ENCODE peak calls at places on chromosomes 2 and 18, in seven cellular contexts. U is pancreas, L is spleen, X is neuronal stem cell, K is brain microvascular endothelial cell, N is heart left ventricle, T is aorta. D is an unnamed sample.

GRCh38 chr18:46169464-46169941 is 65.3 kb downstream of the HAUS1 start:
- DNase-seq in L (no peak), X (no peak), K (peak), N (no peak), T (no peak), U (no peak), D (no peak)

GRCh38 chr18:24924066-24924716 is 427.8 kb downstream of the ZNF521 start:
- DNase-seq in T (no peak), N (no peak), X (no peak), U (no peak), K (no peak), L (no peak), D (no peak)

GRCh38 chr2:66198873-66199272 is 236.1 kb upstream of the MEIS1 start:
- DNase-seq in T (no peak), K (no peak), L (no peak), X (no peak), N (no peak), U (no peak), D (no peak)

GRCh38 chr2:69253033-69253535 is 133.9 kb downstream of the GFPT1 start:
- DNase-seq in K (no peak), N (no peak), L (no peak), U (no peak), T (no peak), X (no peak), D (no peak)

GRCh38 chr2:84273406-84273805 is 185.7 kb downstream of the SUCLG1 start:
- DNase-seq in U (no peak), L (no peak), K (no peak), T (no peak), X (no peak), N (no peak), D (no peak)

GRCh38 chr2:237097911-237098702 is 12.4 kb downstream of the COPS8 start:
- DNase-seq in X (no peak), L (no peak), U (no peak), N (no peak), T (no peak), K (peak), D (peak)

GRCh38 chr2:44707945-44708645 is 233.4 kb upstream of the SIX3 start:
- DNase-seq in T (no peak), N (no peak), U (no peak), K (no peak), L (no peak), X (no peak), D (no peak)

GRCh38 chr2:171160630-171161424 is at the start of gene TLK1:
- DNase-seq in L (peak), X (peak), U (peak), K (peak), N (peak), T (peak), D (peak)

GRCh38 chr2:73290049-73290839 is 3.1 kb downstream of the EGR4 start:
- DNase-seq in T (no peak), L (no peak), N (no peak), X (no peak), U (no peak), K (peak), D (no peak)

GRCh38 chr2:10368491-10369231 is 66.0 kb downstream of the HPCAL1 start:
- DNase-seq in N (no peak), K (no peak), U (peak), X (no peak), L (no peak), T (no peak), D (no peak)

GRCh38 chr2:234686088-234686890 is 189.4 kb upstream of the ARL4C start:
- DNase-seq in N (no peak), L (no peak), U (no peak), T (no peak), X (peak), K (no peak), D (no peak)

GRCh38 chr2:222494104-222494739 is 69.9 kb downstream of the SGPP2 start:
- DNase-seq in T (no peak), L (no peak), X (no peak), K (no peak), N (peak), U (no peak), D (no peak)

GRCh38 chr2:211138551-211138950 is 582.2 kb downstream of the CPS1 start:
- DNase-seq in L (peak), T (no peak), K (no peak), X (no peak), N (no peak), U (no peak), D (no peak)

GRCh38 chr2:85143463-85144082 is 10.4 kb downstream of the TCF7L1 start:
- DNase-seq in T (no peak), U (peak), N (no peak), X (no peak), K (no peak), L (no peak), D (no peak)

GRCh38 chr2:179263460-179264237 is 983 bp downstream of the SESTD1 start:
- DNase-seq in L (peak), N (peak), K (peak), T (peak), U (peak), X (peak), D (peak)

GRCh38 chr2:234712421-234712935 is 215.6 kb upstream of the ARL4C start:
- DNase-seq in L (no peak), N (no peak), K (no peak), U (no peak), T (no peak), X (no peak), D (no peak)

GRCh38 chr2:233094614-233095013 is 34.5 kb downstream of the INPP5D start:
- DNase-seq in N (no peak), L (no peak), T (peak), K (no peak), X (no peak), U (no peak), D (no peak)

GRCh38 chr2:240149943-240150784 is 9.7 kb upstream of the OTOS start:
- DNase-seq in U (peak), L (no peak), X (peak), N (peak), K (peak), T (no peak), D (no peak)

GRCh38 chr2:234249873-234250272 is 199.4 kb downstream of the SPP2 start:
- DNase-seq in N (no peak), K (peak), U (no peak), L (no peak), T (no peak), X (no peak), D (no peak)

GRCh38 chr2:105919191-105919811 is 174.6 kb downstream of the NCK2 start:
- DNase-seq in L (no peak), T (peak), X (no peak), N (peak), U (peak), K (no peak), D (no peak)

GRCh38 chr2:96511851-96512250 is 6.7 kb upstream of the NEURL3 start:
- DNase-seq in N (no peak), X (no peak), K (no peak), L (no peak), U (no peak), T (no peak), D (no peak)

GRCh38 chr2:230067990-230068657 is 600 bp downstream of the SLC16A14 start:
- DNase-seq in L (peak), K (peak), U (peak), X (peak), N (peak), T (peak), D (no peak)

GRCh38 chr2:135997380-135997779 is 12.0 kb upstream of the DARS1 start:
- DNase-seq in L (peak), K (no peak), X (peak), N (peak), U (no peak), T (no peak), D (no peak)

GRCh38 chr2:45233301-45233700 is 224.0 kb upstream of the SIX2 start:
- DNase-seq in K (no peak), U (no peak), T (no peak), X (no peak), N (no peak), L (no peak), D (no peak)

GRCh38 chr2:160279813-160280465 is 79.9 kb upstream of the ITGB6 start:
- DNase-seq in X (no peak), N (no peak), L (no peak), K (peak), U (no peak), T (no peak), D (no peak)

GRCh38 chr2:53970095-53970897 is 497 bp downstream of the PSME4 start:
- DNase-seq in N (peak), K (peak), L (no peak), X (peak), T (peak), U (peak), D (peak)

GRCh38 chr2:151953467-151953866 is 125.2 kb upstream of the ARL5A start:
- DNase-seq in L (no peak), X (no peak), K (no peak), T (no peak), N (no peak), U (no peak), D (no peak)

GRCh38 chr2:109637749-109638570 is 23.8 kb downstream of the SOWAHC start:
- DNase-seq in U (no peak), T (no peak), N (no peak), L (no peak), K (peak), X (no peak), D (no peak)

GRCh38 chr2:187851955-187852624 is 297.9 kb upstream of the TFPI start:
- DNase-seq in K (no peak), T (no peak), N (no peak), L (peak), X (no peak), U (no peak), D (no peak)

GRCh38 chr2:237306083-237306786 is 107.7 kb downstream of the COL6A3 start:
- DNase-seq in K (peak), L (no peak), T (no peak), N (no peak), U (no peak), X (no peak), D (no peak)

GRCh38 chr2:138267161-138267901 is 234.2 kb upstream of the SPOPL start:
- DNase-seq in L (no peak), X (no peak), N (no peak), U (no peak), T (no peak), K (peak), D (no peak)

GRCh38 chr18:32460046-32460785 is 10.5 kb downstream of the GAREM1 start:
- DNase-seq in N (no peak), L (no peak), T (no peak), U (no peak), K (no peak), X (no peak), D (no peak)

GRCh38 chr2:184830531-184830930 is 232.2 kb downstream of the ZNF804A start:
- DNase-seq in N (no peak), X (no peak), L (no peak), U (no peak), T (no peak), K (no peak), D (no peak)

GRCh38 chr2:30446602-30447148 is 371 bp upstream of the LCLAT1 start:
- DNase-seq in T (no peak), N (no peak), L (no peak), X (no peak), U (no peak), K (no peak), D (no peak)

GRCh38 chr2:167990062-167990461 is 257.3 kb downstream of the STK39 start:
- DNase-seq in K (no peak), L (no peak), N (no peak), T (no peak), U (no peak), X (no peak), D (no peak)

DNA sequence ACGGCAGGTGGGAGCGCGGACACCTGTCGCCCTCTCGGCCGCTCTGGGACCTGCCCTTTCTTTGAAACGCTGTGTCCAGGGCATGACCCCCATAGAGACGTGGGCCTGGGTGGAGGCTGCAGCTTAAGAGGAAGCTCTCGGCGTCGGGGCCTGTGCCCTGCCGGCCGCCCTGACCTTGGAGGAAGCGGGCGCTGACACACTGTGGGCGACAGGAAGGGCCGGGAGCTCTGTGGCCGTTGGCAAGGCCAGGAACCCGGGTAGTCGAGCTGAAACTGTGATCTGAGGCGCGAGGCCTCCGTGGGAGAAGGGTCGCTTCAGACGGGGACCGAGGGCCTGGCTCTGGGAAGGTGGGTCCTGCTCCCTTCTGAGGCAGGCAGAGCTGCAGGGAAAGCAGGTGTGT is 28.2 kb downstream of the KCNG2 start:
- DNase-seq in T (no peak), N (peak), U (no peak), X (no peak), K (no peak), L (peak), D (no peak)
- H3K4me3 ChIP-seq in T (no peak), N (no peak), U (no peak), X (no peak), K (no peak), L (no peak), D (no peak)

GRCh38 chr2:159156834-159157233 is 129.7 kb downstream of the WDSUB1 start:
- DNase-seq in L (no peak), U (no peak), T (no peak), X (no peak), K (no peak), N (no peak), D (no peak)
- H3K27ac ChIP-seq in L (no peak), U (peak), T (no peak), X (no peak), K (no peak), N (no peak), D (no peak)

DNA sequence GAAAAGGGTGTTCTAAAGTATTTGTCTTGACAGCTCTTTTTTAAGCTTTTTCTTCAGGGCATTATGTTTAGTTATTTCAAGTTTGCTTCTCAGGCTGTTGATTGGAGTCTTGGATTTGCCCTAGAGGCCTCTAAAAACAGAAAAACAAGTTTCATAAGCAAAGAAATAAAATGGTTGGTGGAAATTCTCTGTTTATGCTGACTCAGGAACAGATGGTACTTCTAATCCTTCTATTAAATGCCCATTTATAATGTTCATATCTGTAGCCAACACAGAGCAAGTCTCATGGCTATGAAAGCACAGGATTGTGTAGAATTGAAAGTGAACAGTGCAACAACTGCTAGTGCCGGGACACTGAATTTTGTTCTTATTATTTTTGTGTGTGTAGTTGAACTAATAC is 60.4 kb downstream of the KCNJ3 start:
- DNase-seq in N (no peak), L (no peak), X (no peak), U (no peak), T (no peak), K (no peak), D (no peak)
- H3K4me3 ChIP-seq in N (no peak), L (no peak), X (no peak), U (no peak), T (no peak), K (no peak), D (no peak)

DNA sequence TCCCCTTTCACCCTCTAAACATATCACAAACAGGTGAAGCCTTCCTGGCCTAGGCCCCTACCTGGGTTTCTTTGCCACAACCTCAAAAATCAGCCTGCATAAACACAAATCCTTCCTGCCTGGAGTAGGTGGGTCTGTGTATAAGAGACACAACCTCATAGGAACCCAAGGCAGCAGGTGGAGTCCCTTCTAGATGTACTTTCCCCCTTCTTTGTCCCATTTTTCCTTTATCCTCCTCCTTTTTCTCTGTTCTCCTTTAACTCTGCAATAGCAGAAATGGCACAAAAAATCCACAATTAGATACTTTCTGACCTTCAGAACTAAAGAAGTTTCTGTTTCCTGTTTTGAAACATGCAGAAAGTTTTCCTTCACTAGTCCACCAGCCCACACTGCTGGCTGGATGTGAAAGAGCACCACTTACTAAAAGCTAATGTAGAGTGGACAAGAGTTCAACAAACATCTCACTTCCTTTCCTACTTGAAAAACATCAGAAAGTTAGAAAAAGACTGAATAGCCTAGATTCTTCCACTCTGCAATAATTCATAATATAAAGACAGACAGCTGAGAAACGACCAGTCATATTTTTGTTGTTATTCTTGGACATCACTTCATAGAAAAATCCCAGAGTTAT is 11.2 kb downstream of the SLC40A1 start:
- DNase-seq in K (no peak), L (no peak), N (peak), U (no peak), X (no peak), T (no peak), D (no peak)
- H3K27ac ChIP-seq in K (peak), L (peak), N (no peak), U (peak), X (no peak), T (peak), D (peak)

D was measured in gastrocnemius medialis.